ENCODE peak calls at places on chromosomes 1 and 21, in eight cellular contexts. One of them, this sample, is unnamed.

GRCh38 chr1:226661965-226662364 is 77.1 kb downstream of the ITPKB start:
- DNase-seq in CD4-positive, CD25-positive, alpha-beta regulatory T cell: no peak
- DNase-seq in tibial nerve: no peak
- DNase-seq in brain microvascular endothelial cell: no peak
- DNase-seq in lower lobe of right lung: no peak
- DNase-seq in right lobe of liver: no peak
- DNase-seq in kidney: peak; percentile 24
- DNase-seq in GM23338: no peak
- DNase-seq in this sample: no peak

GRCh38 chr1:55146781-55147180 is 68.4 kb downstream of the USP24 start:
- DNase-seq in CD4-positive, CD25-positive, alpha-beta regulatory T cell: no peak
- DNase-seq in tibial nerve: peak; percentile 24
- DNase-seq in brain microvascular endothelial cell: no peak
- DNase-seq in lower lobe of right lung: no peak
- DNase-seq in right lobe of liver: no peak
- DNase-seq in kidney: no peak
- DNase-seq in GM23338: no peak
- DNase-seq in this sample: no peak

GRCh38 chr1:212968385-212968863 is 18.1 kb downstream of the VASH2 start:
- DNase-seq in CD4-positive, CD25-positive, alpha-beta regulatory T cell: no peak
- DNase-seq in tibial nerve: no peak
- DNase-seq in brain microvascular endothelial cell: no peak
- DNase-seq in lower lobe of right lung: no peak
- DNase-seq in right lobe of liver: peak; percentile 15
- DNase-seq in kidney: no peak
- DNase-seq in GM23338: no peak
- DNase-seq in this sample: no peak

GRCh38 chr21:26147535-26147934 is 23.0 kb downstream of the APP start:
- DNase-seq in CD4-positive, CD25-positive, alpha-beta regulatory T cell: no peak
- DNase-seq in tibial nerve: no peak
- DNase-seq in brain microvascular endothelial cell: no peak
- DNase-seq in lower lobe of right lung: no peak
- DNase-seq in right lobe of liver: no peak
- DNase-seq in kidney: no peak
- DNase-seq in GM23338: no peak
- DNase-seq in this sample: no peak

GRCh38 chr1:42168798-42169197 is 4.3 kb upstream of the GUCA2A start:
- DNase-seq in CD4-positive, CD25-positive, alpha-beta regulatory T cell: no peak
- DNase-seq in tibial nerve: no peak
- DNase-seq in brain microvascular endothelial cell: no peak
- DNase-seq in lower lobe of right lung: no peak
- DNase-seq in right lobe of liver: no peak
- DNase-seq in kidney: no peak
- DNase-seq in GM23338: no peak
- DNase-seq in this sample: no peak

GRCh38 chr1:18646776-18647410 is 16.2 kb downstream of the PAX7 start:
- DNase-seq in CD4-positive, CD25-positive, alpha-beta regulatory T cell: no peak
- DNase-seq in tibial nerve: no peak
- DNase-seq in brain microvascular endothelial cell: no peak
- DNase-seq in lower lobe of right lung: no peak
- DNase-seq in right lobe of liver: no peak
- DNase-seq in kidney: no peak
- DNase-seq in GM23338: peak; percentile 68
- DNase-seq in this sample: no peak

GRCh38 chr1:21397813-21398188 is 42.1 kb upstream of the NBPF3 start:
- DNase-seq in CD4-positive, CD25-positive, alpha-beta regulatory T cell: no peak
- DNase-seq in tibial nerve: no peak
- DNase-seq in brain microvascular endothelial cell: no peak
- DNase-seq in lower lobe of right lung: peak; percentile 46
- DNase-seq in right lobe of liver: no peak
- DNase-seq in kidney: no peak
- DNase-seq in GM23338: peak; percentile 85
- DNase-seq in this sample: no peak

GRCh38 chr1:9590945-9591668 is 2.4 kb downstream of the TMEM201 start:
- DNase-seq in CD4-positive, CD25-positive, alpha-beta regulatory T cell: no peak
- DNase-seq in tibial nerve: no peak
- DNase-seq in brain microvascular endothelial cell: no peak
- DNase-seq in lower lobe of right lung: peak; percentile 48
- DNase-seq in right lobe of liver: no peak
- DNase-seq in kidney: no peak
- DNase-seq in GM23338: no peak
- DNase-seq in this sample: no peak

GRCh38 chr1:7574121-7575040 is 196.7 kb upstream of the VAMP3 start:
- DNase-seq in CD4-positive, CD25-positive, alpha-beta regulatory T cell: no peak
- DNase-seq in tibial nerve: no peak
- DNase-seq in brain microvascular endothelial cell: no peak
- DNase-seq in lower lobe of right lung: peak; percentile 55
- DNase-seq in right lobe of liver: peak; percentile 96
- DNase-seq in kidney: peak; percentile 68
- DNase-seq in GM23338: no peak
- DNase-seq in this sample: no peak

GRCh38 chr1:6345460-6345859 is 48.1 kb downstream of the ACOT7 start:
- DNase-seq in CD4-positive, CD25-positive, alpha-beta regulatory T cell: no peak
- DNase-seq in tibial nerve: no peak
- DNase-seq in brain microvascular endothelial cell: no peak
- DNase-seq in lower lobe of right lung: no peak
- DNase-seq in right lobe of liver: no peak
- DNase-seq in kidney: no peak
- DNase-seq in GM23338: no peak
- DNase-seq in this sample: no peak

GRCh38 chr1:15985611-15986272 is 9.8 kb upstream of the ZBTB17 start:
- DNase-seq in CD4-positive, CD25-positive, alpha-beta regulatory T cell: no peak
- DNase-seq in tibial nerve: no peak
- DNase-seq in brain microvascular endothelial cell: no peak
- DNase-seq in lower lobe of right lung: no peak
- DNase-seq in right lobe of liver: no peak
- DNase-seq in kidney: peak; percentile 55
- DNase-seq in GM23338: no peak
- DNase-seq in this sample: no peak

GRCh38 chr21:34129039-34129891 is 55.9 kb downstream of the MRPS6 start:
- DNase-seq in CD4-positive, CD25-positive, alpha-beta regulatory T cell: peak; percentile 33
- DNase-seq in tibial nerve: no peak
- DNase-seq in brain microvascular endothelial cell: peak; percentile 90
- DNase-seq in lower lobe of right lung: no peak
- DNase-seq in right lobe of liver: no peak
- DNase-seq in kidney: no peak
- DNase-seq in GM23338: peak; percentile 77
- DNase-seq in this sample: peak; percentile 78

GRCh38 chr1:214233856-214234634 is 46.9 kb upstream of the SMYD2 start:
- DNase-seq in CD4-positive, CD25-positive, alpha-beta regulatory T cell: no peak
- DNase-seq in tibial nerve: no peak
- DNase-seq in brain microvascular endothelial cell: no peak
- DNase-seq in lower lobe of right lung: no peak
- DNase-seq in right lobe of liver: no peak
- DNase-seq in kidney: no peak
- DNase-seq in GM23338: no peak
- DNase-seq in this sample: no peak

GRCh38 chr1:59761440-59761839 is 53.3 kb upstream of the HOOK1 start:
- DNase-seq in CD4-positive, CD25-positive, alpha-beta regulatory T cell: no peak
- DNase-seq in tibial nerve: no peak
- DNase-seq in brain microvascular endothelial cell: no peak
- DNase-seq in lower lobe of right lung: no peak
- DNase-seq in right lobe of liver: no peak
- DNase-seq in kidney: no peak
- DNase-seq in GM23338: no peak
- DNase-seq in this sample: no peak

DNA sequence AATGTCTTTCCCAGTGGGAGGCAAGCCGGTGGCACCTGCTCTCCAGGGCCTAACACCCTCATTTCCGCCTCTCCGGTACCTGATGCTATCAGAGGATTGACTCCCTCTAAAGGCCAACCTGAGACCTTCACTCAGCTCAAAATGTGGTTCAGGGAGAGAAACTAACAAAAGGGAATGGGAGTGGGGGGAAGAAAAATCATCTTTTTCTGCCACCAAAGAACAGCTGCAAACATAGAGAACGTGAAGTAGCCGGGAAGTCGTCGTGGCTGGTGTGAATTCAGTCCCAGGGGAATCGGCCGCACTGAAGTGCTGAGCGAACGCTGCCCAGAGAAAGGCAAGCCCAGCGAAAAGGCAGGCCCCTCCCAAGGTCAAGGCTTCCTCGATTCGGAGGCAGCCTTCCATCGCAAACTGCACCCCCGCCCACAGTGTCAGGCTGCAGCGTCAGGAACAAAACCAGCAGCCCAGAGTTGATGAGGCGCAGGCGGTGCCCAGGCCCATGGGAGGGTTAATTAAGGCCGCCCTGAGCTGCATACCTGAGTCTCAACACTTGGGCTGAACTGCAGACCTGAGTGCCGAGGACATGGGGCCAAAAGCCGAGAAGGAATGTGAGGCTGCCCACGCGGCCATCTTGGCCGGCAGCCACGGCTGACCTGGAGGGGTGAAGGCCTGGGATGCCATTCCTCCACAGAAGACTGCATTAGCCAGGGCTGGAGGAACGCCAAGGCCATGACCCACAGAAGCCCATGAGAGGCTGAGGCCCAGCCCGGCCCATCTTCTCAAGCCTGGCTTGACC is 160.2 kb downstream of the PSMG1 start:
- DNase-seq in CD4-positive, CD25-positive, alpha-beta regulatory T cell: no peak
- DNase-seq in tibial nerve: peak; percentile 67
- DNase-seq in brain microvascular endothelial cell: no peak
- DNase-seq in lower lobe of right lung: peak; percentile 87
- DNase-seq in right lobe of liver: peak; percentile 63
- DNase-seq in kidney: peak; percentile 97
- DNase-seq in GM23338: peak; percentile 72
- DNase-seq in this sample: no peak
- H3K27ac ChIP-seq in CD4-positive, CD25-positive, alpha-beta regulatory T cell: no peak overlapping the region
- H3K27ac ChIP-seq in tibial nerve: peak overlapping the region; percentile 53
- H3K27ac ChIP-seq in brain microvascular endothelial cell: no peak overlapping the region
- H3K27ac ChIP-seq in lower lobe of right lung: peak overlapping the region; percentile 66
- H3K27ac ChIP-seq in right lobe of liver: peak overlapping the region; percentile 13
- H3K27ac ChIP-seq in kidney: peak overlapping the region; percentile 89
- H3K27ac ChIP-seq in GM23338: no peak overlapping the region
- H3K27ac ChIP-seq in this sample: no peak overlapping the region

DNA sequence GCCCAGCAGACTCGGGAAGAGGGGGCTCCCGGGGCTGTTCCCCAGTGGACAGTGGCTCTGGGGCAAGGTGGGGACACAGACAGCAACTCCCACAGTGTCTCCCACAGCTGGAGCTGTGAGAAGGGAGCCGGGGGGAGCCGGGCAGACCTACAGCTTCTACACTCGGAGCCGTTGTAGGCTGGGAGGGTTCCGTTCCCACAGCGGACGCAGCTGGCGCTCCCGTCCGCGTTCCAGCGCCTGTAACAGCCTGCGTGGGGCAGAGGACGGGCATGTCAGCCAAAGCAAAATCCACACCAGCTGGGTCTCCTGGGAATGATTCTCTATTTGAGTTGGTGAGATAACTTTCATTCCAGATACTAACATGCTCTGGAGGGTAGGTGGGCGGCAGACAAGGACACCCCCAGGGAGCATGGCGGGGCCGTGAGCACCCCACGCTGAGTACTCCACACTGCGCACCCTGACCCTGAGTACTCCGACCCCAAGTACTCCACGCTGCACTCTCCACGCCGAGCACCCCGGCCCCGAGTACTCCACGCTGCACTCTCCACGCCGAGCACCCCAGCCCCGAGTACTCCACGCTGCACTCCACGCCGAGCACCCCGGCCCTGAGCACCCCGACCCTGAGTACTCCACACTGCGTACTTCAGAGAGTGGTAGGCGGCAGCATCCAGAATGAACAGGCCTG is 13.4 kb upstream of the RNF223 start:
- DNase-seq in CD4-positive, CD25-positive, alpha-beta regulatory T cell: no peak
- DNase-seq in tibial nerve: no peak
- DNase-seq in brain microvascular endothelial cell: no peak
- DNase-seq in lower lobe of right lung: peak; percentile 36
- DNase-seq in right lobe of liver: no peak
- DNase-seq in kidney: peak; percentile 55
- DNase-seq in GM23338: no peak
- DNase-seq in this sample: no peak
- H3K27ac ChIP-seq in CD4-positive, CD25-positive, alpha-beta regulatory T cell: no peak overlapping the region
- H3K27ac ChIP-seq in tibial nerve: no peak overlapping the region
- H3K27ac ChIP-seq in brain microvascular endothelial cell: no peak overlapping the region
- H3K27ac ChIP-seq in lower lobe of right lung: no peak overlapping the region
- H3K27ac ChIP-seq in right lobe of liver: no peak overlapping the region
- H3K27ac ChIP-seq in kidney: no peak overlapping the region
- H3K27ac ChIP-seq in GM23338: no peak overlapping the region
- H3K27ac ChIP-seq in this sample: no peak overlapping the region

GRCh38 chr1:234654002-234654733 is 44.2 kb upstream of the IRF2BP2 start:
- DNase-seq in CD4-positive, CD25-positive, alpha-beta regulatory T cell: no peak
- DNase-seq in tibial nerve: no peak
- DNase-seq in brain microvascular endothelial cell: no peak
- DNase-seq in lower lobe of right lung: no peak
- DNase-seq in right lobe of liver: no peak
- DNase-seq in kidney: no peak
- DNase-seq in GM23338: no peak
- DNase-seq in this sample: no peak
- H3K27ac ChIP-seq in CD4-positive, CD25-positive, alpha-beta regulatory T cell: no peak overlapping the region
- H3K27ac ChIP-seq in tibial nerve: no peak overlapping the region
- H3K27ac ChIP-seq in brain microvascular endothelial cell: no peak overlapping the region
- H3K27ac ChIP-seq in lower lobe of right lung: no peak overlapping the region
- H3K27ac ChIP-seq in right lobe of liver: no peak overlapping the region
- H3K27ac ChIP-seq in kidney: no peak overlapping the region
- H3K27ac ChIP-seq in GM23338: no peak overlapping the region
- H3K27ac ChIP-seq in this sample: no peak overlapping the region

GRCh38 chr1:25442178-25442577 is 11.5 kb downstream of the MACO1 start:
- DNase-seq in CD4-positive, CD25-positive, alpha-beta regulatory T cell: no peak
- DNase-seq in tibial nerve: no peak
- DNase-seq in brain microvascular endothelial cell: peak; percentile 12
- DNase-seq in lower lobe of right lung: no peak
- DNase-seq in right lobe of liver: no peak
- DNase-seq in kidney: no peak
- DNase-seq in GM23338: no peak
- DNase-seq in this sample: no peak

GRCh38 chr1:25433389-25434186 is 2.9 kb downstream of the MACO1 start:
- DNase-seq in CD4-positive, CD25-positive, alpha-beta regulatory T cell: no peak
- DNase-seq in tibial nerve: no peak
- DNase-seq in brain microvascular endothelial cell: no peak
- DNase-seq in lower lobe of right lung: no peak
- DNase-seq in right lobe of liver: no peak
- DNase-seq in kidney: no peak
- DNase-seq in GM23338: no peak
- DNase-seq in this sample: no peak

GRCh38 chr1:25439287-25439686 is 8.6 kb downstream of the MACO1 start:
- DNase-seq in CD4-positive, CD25-positive, alpha-beta regulatory T cell: no peak
- DNase-seq in tibial nerve: no peak
- DNase-seq in brain microvascular endothelial cell: no peak
- DNase-seq in lower lobe of right lung: no peak
- DNase-seq in right lobe of liver: no peak
- DNase-seq in kidney: no peak
- DNase-seq in GM23338: no peak
- DNase-seq in this sample: no peak

GRCh38 chr1:25435315-25436103 is 4.8 kb downstream of the MACO1 start:
- DNase-seq in CD4-positive, CD25-positive, alpha-beta regulatory T cell: no peak
- DNase-seq in tibial nerve: no peak
- DNase-seq in brain microvascular endothelial cell: no peak
- DNase-seq in lower lobe of right lung: no peak
- DNase-seq in right lobe of liver: peak; percentile 54
- DNase-seq in kidney: no peak
- DNase-seq in GM23338: no peak
- DNase-seq in this sample: no peak

GRCh38 chr1:25437672-25438071 is 7.0 kb downstream of the MACO1 start:
- DNase-seq in CD4-positive, CD25-positive, alpha-beta regulatory T cell: no peak
- DNase-seq in tibial nerve: no peak
- DNase-seq in brain microvascular endothelial cell: no peak
- DNase-seq in lower lobe of right lung: no peak
- DNase-seq in right lobe of liver: no peak
- DNase-seq in kidney: no peak
- DNase-seq in GM23338: no peak
- DNase-seq in this sample: no peak
- H3K27ac ChIP-seq in CD4-positive, CD25-positive, alpha-beta regulatory T cell: no peak overlapping the region
- H3K27ac ChIP-seq in tibial nerve: no peak overlapping the region
- H3K27ac ChIP-seq in brain microvascular endothelial cell: no peak overlapping the region
- H3K27ac ChIP-seq in lower lobe of right lung: no peak overlapping the region
- H3K27ac ChIP-seq in right lobe of liver: no peak overlapping the region
- H3K27ac ChIP-seq in kidney: no peak overlapping the region
- H3K27ac ChIP-seq in GM23338: no peak overlapping the region
- H3K27ac ChIP-seq in this sample: no peak overlapping the region

This sample was measured in AG04450.